ENCODE peak calls at places on chromosome 20, in six cellular contexts. I is fibroblast of the conjunctiva; V is stimulated activated CD4-positive, alpha-beta T cell treated with anti-CD3 and anti-CD28 coated beads, Interleukin-2, amount 100 ng/mL, for 48 hours; K is iPS-NIHi11; U is H7; A is endothelial cell. O is an unnamed sample.
A peak's percentile ranks its signal among the peaks of the same experiment; 100 is the strongest.

GRCh38 chr20:24764027-24764797 is 184.9 kb upstream of the CST7 start:
- DNase-seq in I (no peak), V (no peak), K (no peak), U (no peak), A (no peak), O (no peak)

GRCh38 chr20:51529027-51529749 is 13.3 kb downstream of the NFATC2 start:
- DNase-seq in I (no peak), V (no peak), K (no peak), U (no peak), A (no peak), O (peak; percentile 86)

GRCh38 chr20:64192406-64192805 is 28.2 kb downstream of the MYT1 start:
- DNase-seq in I (no peak), V (no peak), K (peak; percentile 86), U (peak; percentile 84), A (peak; percentile 47), O (no peak)

GRCh38 chr20:50562262-50562701 is 52.1 kb downstream of the PTPN1 start:
- DNase-seq in I (no peak), V (no peak), K (no peak), U (no peak), A (no peak), O (no peak)

GRCh38 chr20:48295966-48296421 is 510.7 kb upstream of the SULF2 start:
- DNase-seq in I (peak; percentile 16), V (no peak), K (no peak), U (no peak), A (no peak), O (peak; percentile 60)

GRCh38 chr20:11895832-11896484 is 21.7 kb upstream of the BTBD3 start:
- DNase-seq in I (no peak), V (no peak), K (no peak), U (no peak), A (no peak), O (no peak)

GRCh38 chr20:57928181-57928967 is 218.6 kb upstream of the PMEPA1 start:
- DNase-seq in I (no peak), V (no peak), K (no peak), U (no peak), A (no peak), O (no peak)

GRCh38 chr20:11128131-11128831 is 454.5 kb upstream of the JAG1 start:
- DNase-seq in I (peak; percentile 41), V (no peak), K (no peak), U (no peak), A (no peak), O (no peak)

GRCh38 chr20:52049001-52049731 is 142.4 kb downstream of the ZFP64 start:
- DNase-seq in I (no peak), V (no peak), K (peak; percentile 27), U (peak; percentile 42), A (peak; percentile 4), O (peak; percentile 17)

GRCh38 chr20:39225978-39226377 is 263.8 kb downstream of the DHX35 start:
- DNase-seq in I (no peak), V (no peak), K (no peak), U (no peak), A (no peak), O (no peak)

GRCh38 chr20:50446351-50447101 is 63.7 kb upstream of the PTPN1 start:
- DNase-seq in I (no peak), V (no peak), K (no peak), U (no peak), A (no peak), O (no peak)

GRCh38 chr20:62449951-62450815 is 22.8 kb upstream of the RBBP8NL start:
- DNase-seq in I (no peak), V (no peak), K (no peak), U (peak; percentile 74), A (no peak), O (no peak)

GRCh38 chr20:47878601-47879004 is 93.3 kb upstream of the SULF2 start:
- DNase-seq in I (no peak), V (no peak), K (no peak), U (no peak), A (no peak), O (no peak)

GRCh38 chr20:23020230-23020629 is 14.9 kb upstream of the SSTR4 start:
- DNase-seq in I (no peak), V (no peak), K (no peak), U (no peak), A (no peak), O (no peak)

GRCh38 chr20:24912397-24913075 is 36.5 kb upstream of the CST7 start:
- DNase-seq in I (no peak), V (no peak), K (no peak), U (no peak), A (no peak), O (no peak)

GRCh38 chr20:36916199-36916598 is 35.3 kb downstream of the SAMHD1 start:
- DNase-seq in I (no peak), V (no peak), K (no peak), U (no peak), A (no peak), O (no peak)

GRCh38 chr20:48671141-48671540 is 156.7 kb downstream of the PREX1 start:
- DNase-seq in I (no peak), V (no peak), K (no peak), U (no peak), A (no peak), O (no peak)

GRCh38 chr20:61753196-61753942 is 312.3 kb downstream of the TAF4 start:
- DNase-seq in I (no peak), V (no peak), K (no peak), U (no peak), A (no peak), O (peak; percentile 65)

GRCh38 chr20:9031951-9032350 is 36.9 kb upstream of the PLCB4 start:
- DNase-seq in I (peak; percentile 51), V (no peak), K (no peak), U (no peak), A (no peak), O (no peak)

GRCh38 chr20:9389321-9389720 is 125.1 kb upstream of the LAMP5 start:
- DNase-seq in I (no peak), V (no peak), K (no peak), U (no peak), A (no peak), O (no peak)

GRCh38 chr20:54306985-54307710 is 99.3 kb downstream of the PFDN4 start:
- DNase-seq in I (no peak), V (no peak), K (no peak), U (no peak), A (no peak), O (no peak)

GRCh38 chr20:53394433-53394832 is 199.2 kb downstream of the ZNF217 start:
- DNase-seq in I (no peak), V (no peak), K (no peak), U (no peak), A (no peak), O (no peak)

GRCh38 chr20:63057133-63058117 is 50.7 kb upstream of the BHLHE23 start:
- DNase-seq in I (no peak), V (no peak), K (no peak), U (peak; percentile 17), A (no peak), O (peak; percentile 64)

GRCh38 chr20:38842017-38842416 is 36.5 kb downstream of the PPP1R16B start:
- DNase-seq in I (no peak), V (no peak), K (no peak), U (no peak), A (no peak), O (no peak)

GRCh38 chr20:52539891-52540290 is 348.3 kb upstream of the ZFP64 start:
- DNase-seq in I (no peak), V (no peak), K (no peak), U (no peak), A (no peak), O (no peak)

GRCh38 chr20:47950103-47950502 is 164.8 kb upstream of the SULF2 start:
- DNase-seq in I (no peak), V (no peak), K (no peak), U (no peak), A (no peak), O (no peak)